ENCODE peak calls at places on chromosomes 7 and 10, in nine cellular contexts. R is endodermal cell, D is neuronal stem cell, G is IMR-90, I is HepG2, N is fibroblast of lung, O is astrocyte, Z is mammary epithelial cell, Q is PC-3. P is an unnamed sample.
A peak's percentile ranks its signal among the peaks of the same experiment; 100 is the strongest.

GRCh38 chr7:108384721-108385483 is 71.3 kb downstream of the NRCAM start:
- DNase-seq in G (no peak), I (no peak), Z (no peak), Q (peak; percentile 16), N (no peak), R (no peak), O (no peak), D (no peak), P (no peak)

GRCh38 chr7:158993591-158993990 is 137.2 kb downstream of the DYNC2I1 start:
- DNase-seq in D (no peak), N (no peak), O (no peak), Q (no peak), G (no peak), R (no peak), I (no peak), Z (no peak), P (no peak)

GRCh38 chr10:17387861-17388503 is 66.4 kb downstream of the ST8SIA6 start:
- DNase-seq in Q (peak; percentile 81), G (no peak), R (peak; percentile 64), O (no peak), I (peak; percentile 31), D (no peak), Z (peak; percentile 67), N (no peak), P (peak; percentile 34)

GRCh38 chr7:90256778-90257177 is 11.8 kb downstream of the CFAP69 start:
- DNase-seq in G (no peak), D (no peak), N (no peak), I (no peak), Z (no peak), R (no peak), O (no peak), Q (no peak), P (no peak)

GRCh38 chr7:111229181-111229740 is 138.3 kb downstream of the LRRN3 start:
- DNase-seq in R (no peak), I (no peak), D (no peak), G (no peak), N (peak; percentile 46), O (peak; percentile 33), Z (no peak), Q (no peak), P (no peak)

GRCh38 chr7:113715981-113716870 is 202.6 kb downstream of the PPP1R3A start:
- DNase-seq in I (no peak), Z (no peak), O (no peak), N (no peak), G (no peak), Q (no peak), R (no peak), D (no peak), P (no peak)

GRCh38 chr7:53350241-53350640 is 314.8 kb downstream of the POM121L12 start:
- DNase-seq in Z (no peak), D (peak; percentile 36), G (no peak), Q (peak; percentile 21), R (peak; percentile 93), N (no peak), I (no peak), O (no peak), P (peak; percentile 19)

GRCh38 chr10:132986576-132986975 is 44.2 kb upstream of the CFAP46 start:
- DNase-seq in Z (no peak), R (no peak), I (no peak), O (no peak), N (no peak), Q (no peak), D (no peak), G (no peak), P (no peak)

GRCh38 chr7:26653966-26654365 is 210.4 kb downstream of the SKAP2 start:
- DNase-seq in G (no peak), Q (peak; percentile 14), R (no peak), D (no peak), N (no peak), I (no peak), O (no peak), Z (no peak), P (no peak)

GRCh38 chr7:106732045-106732444 is 71.1 kb upstream of the CCDC71L start:
- DNase-seq in N (no peak), Z (no peak), G (no peak), D (no peak), R (no peak), Q (no peak), I (no peak), O (no peak), P (no peak)

GRCh38 chr7:106736123-106736507 is 75.2 kb upstream of the CCDC71L start:
- DNase-seq in Q (no peak), Z (no peak), G (no peak), I (no peak), R (no peak), O (no peak), N (no peak), D (no peak), P (no peak)

GRCh38 chr7:106736508-106737201 is 75.7 kb upstream of the CCDC71L start:
- DNase-seq in O (peak; percentile 63), G (peak; percentile 83), Z (peak; percentile 80), N (peak; percentile 72), I (peak; percentile 28), D (no peak), R (peak; percentile 78), Q (peak; percentile 72), P (peak; percentile 41)

GRCh38 chr7:106737202-106737562 is 76.2 kb upstream of the CCDC71L start:
- DNase-seq in D (no peak), N (peak; percentile 45), G (peak; percentile 63), I (no peak), O (peak; percentile 29), Q (peak; percentile 53), Z (peak; percentile 43), R (no peak), P (no peak)

GRCh38 chr7:106735637-106736036 is 74.7 kb upstream of the CCDC71L start:
- DNase-seq in N (no peak), I (no peak), R (no peak), D (no peak), Q (no peak), O (no peak), G (no peak), Z (no peak), P (no peak)
- H3K9ac ChIP-seq in N (no peak overlapping the region), I (no peak overlapping the region), R (no peak overlapping the region), D (no peak overlapping the region), Q (no peak overlapping the region), O (no peak overlapping the region), G (no peak overlapping the region), Z (no peak overlapping the region), P (no peak overlapping the region)

GRCh38 chr10:79193694-79194382 is 125.1 kb downstream of the ZMIZ1 start:
- DNase-seq in O (no peak), N (no peak), G (no peak), R (no peak), I (no peak), Z (no peak), D (no peak), Q (no peak), P (no peak)
- H3K9ac ChIP-seq in O (no peak overlapping the region), N (no peak overlapping the region), G (no peak overlapping the region), R (no peak overlapping the region), I (no peak overlapping the region), Z (no peak overlapping the region), D (peak overlapping the region; percentile 56), Q (no peak overlapping the region), P (no peak overlapping the region)

GRCh38 chr7:7751243-7752092 is 33.1 kb upstream of the RPA3 start:
- DNase-seq in Z (no peak), Q (no peak), G (no peak), I (peak; percentile 44), D (no peak), O (no peak), N (no peak), R (no peak), P (peak; percentile 81)

GRCh38 chr7:7745258-7745657 is 26.9 kb upstream of the RPA3 start:
- DNase-seq in O (no peak), D (no peak), N (no peak), Q (no peak), G (no peak), I (no peak), Z (no peak), R (no peak), P (no peak)

GRCh38 chr7:7745966-7746365 is 27.6 kb upstream of the RPA3 start:
- DNase-seq in N (no peak), Z (no peak), D (no peak), Q (no peak), I (no peak), O (no peak), G (no peak), R (no peak), P (no peak)

GRCh38 chr7:7746419-7746818 is 28.0 kb upstream of the RPA3 start:
- DNase-seq in O (no peak), D (no peak), I (no peak), Z (no peak), G (no peak), Q (no peak), N (no peak), R (no peak), P (no peak)

DNA sequence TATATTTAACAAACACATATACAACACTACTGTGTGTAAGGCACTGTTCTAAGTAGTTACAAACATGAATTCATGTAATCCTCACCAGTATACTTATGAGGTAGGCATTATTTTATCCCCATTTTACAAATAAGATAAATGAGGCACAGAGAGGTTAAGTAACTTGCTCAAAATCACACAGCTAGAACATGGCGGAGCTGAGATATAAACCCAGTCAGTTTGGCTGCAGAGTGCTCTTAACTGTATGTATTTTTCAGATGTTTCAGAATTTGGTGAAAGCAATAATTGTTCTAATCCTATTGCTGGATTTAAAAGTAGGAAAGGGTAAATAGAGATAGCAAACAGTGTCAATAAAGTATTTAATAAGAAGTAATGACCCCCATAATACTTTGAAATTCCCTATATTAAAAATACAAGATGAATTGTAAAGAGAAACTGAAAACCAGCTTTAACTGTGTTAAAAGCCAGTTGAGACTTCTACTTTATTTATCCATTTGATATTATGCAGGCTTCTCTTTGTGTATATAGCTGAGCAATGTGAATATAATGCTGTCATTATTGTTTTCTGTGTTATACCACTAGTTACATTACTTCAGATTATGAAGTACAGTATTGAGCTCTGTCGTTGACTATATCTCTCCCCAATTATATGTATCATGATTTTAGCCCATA is 32.3 kb upstream of the RPA3 start:
- DNase-seq in I (no peak), Q (no peak), Z (no peak), O (no peak), G (no peak), R (no peak), N (no peak), D (no peak), P (no peak)
- H3K9ac ChIP-seq in I (no peak overlapping the region), Q (no peak overlapping the region), Z (no peak overlapping the region), O (no peak overlapping the region), G (no peak overlapping the region), R (no peak overlapping the region), N (no peak overlapping the region), D (no peak overlapping the region), P (no peak overlapping the region)

GRCh38 chr7:47580811-47581331 is 1.0 kb downstream of the TNS3 start:
- DNase-seq in Z (no peak), I (peak; percentile 12), R (peak; percentile 71), N (no peak), Q (peak; percentile 44), O (no peak), G (peak; percentile 37), D (no peak), P (no peak)

GRCh38 chr7:47579458-47579857 is 2.5 kb downstream of the TNS3 start:
- DNase-seq in Q (no peak), O (no peak), N (no peak), Z (no peak), G (no peak), R (no peak), D (no peak), I (no peak), P (no peak)

GRCh38 chr7:47578581-47579270 is 3.2 kb downstream of the TNS3 start:
- DNase-seq in I (peak; percentile 62), D (no peak), N (peak; percentile 72), Q (peak; percentile 97), Z (peak; percentile 40), O (peak; percentile 67), R (no peak), G (peak; percentile 66), P (no peak)

GRCh38 chr7:47581442-47581820 is 480 bp downstream of the TNS3 start:
- DNase-seq in I (no peak), D (no peak), N (no peak), O (no peak), Q (peak; percentile 25), R (peak; percentile 77), Z (no peak), G (no peak), P (peak; percentile 80)

GRCh38 chr7:47580175-47580701 is 1.7 kb downstream of the TNS3 start:
- DNase-seq in I (peak; percentile 91), O (no peak), G (peak; percentile 60), Q (peak; percentile 71), R (peak; percentile 59), D (no peak), N (peak; percentile 50), Z (no peak), P (peak; percentile 82)
- H3K9ac ChIP-seq in I (peak overlapping the region; percentile 92), O (peak overlapping the region; percentile 93), G (peak overlapping the region; percentile 96), Q (peak overlapping the region; percentile 99), R (no peak overlapping the region), D (no peak overlapping the region), N (no peak overlapping the region), Z (no peak overlapping the region), P (no peak overlapping the region)